ENCODE peak calls at places on chromosomes 4 and X, in four cellular contexts. C, U, G and W are unnamed samples.

GRCh38 chr4:184114431-184114830 is 103.2 kb downstream of the ENPP6 start:
- DNase-seq in U (no peak), C (no peak), G (no peak), W (no peak)

GRCh38 chrX:10636337-10636736 is 16.0 kb upstream of the MID1 start:
- DNase-seq in G (no peak), C (no peak), U (no peak), W (no peak)

GRCh38 chr4:39528056-39528465 is 822 bp upstream of the UGDH start:
- DNase-seq in G (no peak), U (no peak), C (no peak), W (no peak)

GRCh38 chrX:12954981-12955380 is 19.9 kb upstream of the TMSB4X start:
- DNase-seq in U (no peak), C (peak; percentile 51), G (no peak), W (no peak)

GRCh38 chr4:190014771-190015537 is 12.1 kb downstream of the FRG2 start:
- DNase-seq in C (peak; percentile 48), U (peak; percentile 73), G (no peak), W (no peak)

GRCh38 chr4:145935253-145936141 is 3.1 kb downstream of the ZNF827 start:
- DNase-seq in U (no peak), C (peak; percentile 53), G (peak; percentile 31), W (no peak)

GRCh38 chr4:164959896-164960295 is 17.6 kb downstream of the TRIM61 start:
- DNase-seq in C (no peak), G (no peak), U (no peak), W (no peak)

GRCh38 chr4:184506527-184507121 is 32.3 kb upstream of the IRF2 start:
- DNase-seq in C (no peak), G (no peak), U (peak; percentile 89), W (no peak)

GRCh38 chr4:158914178-158914577 is 145.4 kb downstream of the FNIP2 start:
- DNase-seq in C (no peak), U (no peak), G (no peak), W (no peak)

GRCh38 chr4:186943607-186943908 is 219.9 kb upstream of the FAT1 start:
- DNase-seq in U (no peak), G (no peak), C (no peak), W (no peak)

GRCh38 chr4:186949847-186950246 is 226.2 kb upstream of the FAT1 start:
- DNase-seq in G (no peak), U (no peak), C (no peak), W (peak; percentile 48)

GRCh38 chr4:186948361-186949291 is 225.0 kb upstream of the FAT1 start:
- DNase-seq in C (no peak), U (no peak), G (no peak), W (no peak)

GRCh38 chr4:186946140-186946539 is 222.5 kb upstream of the FAT1 start:
- DNase-seq in U (no peak), G (no peak), C (no peak), W (no peak)

DNA sequence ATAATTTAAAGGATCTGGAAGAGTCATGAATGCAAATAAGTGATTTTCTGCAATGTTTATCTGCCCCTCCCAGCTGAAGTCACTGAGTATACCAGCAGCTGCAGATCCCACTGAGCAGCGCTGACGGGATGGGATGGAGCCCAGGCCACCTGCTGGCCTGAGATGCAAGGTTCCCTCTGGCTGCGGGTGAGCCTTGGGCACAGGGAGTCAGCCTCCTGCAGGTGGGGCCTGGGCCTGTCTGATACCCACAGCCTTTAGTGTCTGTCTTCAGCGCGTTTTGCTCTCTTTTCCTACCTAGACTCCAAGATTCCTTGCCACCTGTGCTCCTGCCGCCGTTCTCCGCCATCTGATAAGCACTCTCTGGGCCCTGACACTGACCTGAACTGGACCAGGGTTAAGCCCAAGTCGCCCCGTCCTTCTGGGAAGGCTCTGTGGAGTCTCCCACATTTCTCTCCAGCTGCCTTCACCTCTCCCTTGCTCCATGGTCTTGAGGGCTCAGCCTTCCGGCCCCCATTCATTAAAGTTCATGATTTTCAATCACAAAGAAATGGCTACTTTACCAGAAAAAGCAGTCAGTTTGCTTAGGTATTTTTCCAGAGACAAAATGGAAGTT is 223.1 kb upstream of the FAT1 start:
- DNase-seq in U (no peak), G (peak; percentile 42), C (no peak), W (no peak)
- TF ChIP-seq CTCF in U (no peak), G (peak; percentile 26), C (no peak), W (peak; percentile 32)

DNA sequence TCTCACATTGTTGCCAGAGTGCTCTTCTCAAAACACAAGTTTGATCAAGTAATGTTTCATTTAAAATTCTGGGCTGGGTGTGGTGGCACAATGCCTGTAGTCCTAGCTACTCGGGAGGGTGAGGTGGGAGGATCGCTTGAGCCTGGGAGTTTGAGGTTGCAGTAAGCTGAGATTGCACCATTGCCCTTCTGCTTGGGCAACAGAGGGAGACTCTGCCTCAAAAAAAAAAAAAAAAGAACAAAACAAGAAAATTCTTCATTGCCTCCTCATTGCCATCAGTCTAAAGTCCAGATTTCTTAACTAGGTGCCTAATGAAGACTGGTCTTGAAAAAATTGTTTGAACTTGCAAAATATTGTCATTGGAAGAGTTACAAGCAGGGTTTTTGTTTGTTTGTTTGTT is 120.1 kb downstream of the MFAP3L start:
- DNase-seq in C (no peak), U (no peak), G (no peak), W (no peak)
- H3K4me3 ChIP-seq in C (no peak overlapping the region), U (no peak overlapping the region), G (no peak overlapping the region), W (no peak overlapping the region)

GRCh38 chr4:140152015-140152703 is 1.8 kb downstream of the MAML3 start:
- DNase-seq in C (peak; percentile 88), G (peak; percentile 79), U (peak; percentile 93), W (no peak)

GRCh38 chr4:140151700-140152014 is 2.3 kb downstream of the MAML3 start:
- DNase-seq in G (peak; percentile 87), U (no peak), C (no peak), W (peak; percentile 83)

GRCh38 chr4:140150636-140150885 is 3.4 kb downstream of the MAML3 start:
- DNase-seq in G (peak; percentile 82), U (no peak), C (no peak), W (peak; percentile 90)

GRCh38 chr4:140150886-140151699 is 2.9 kb downstream of the MAML3 start:
- DNase-seq in C (peak; percentile 87), G (peak; percentile 88), U (peak; percentile 95), W (peak; percentile 87)

GRCh38 chr4:140149851-140150635 is 3.9 kb downstream of the MAML3 start:
- DNase-seq in C (peak; percentile 83), G (peak; percentile 80), U (peak; percentile 92), W (no peak)
- TF ChIP-seq CTCF in C (no peak), G (no peak), U (no peak), W (no peak)

DNA sequence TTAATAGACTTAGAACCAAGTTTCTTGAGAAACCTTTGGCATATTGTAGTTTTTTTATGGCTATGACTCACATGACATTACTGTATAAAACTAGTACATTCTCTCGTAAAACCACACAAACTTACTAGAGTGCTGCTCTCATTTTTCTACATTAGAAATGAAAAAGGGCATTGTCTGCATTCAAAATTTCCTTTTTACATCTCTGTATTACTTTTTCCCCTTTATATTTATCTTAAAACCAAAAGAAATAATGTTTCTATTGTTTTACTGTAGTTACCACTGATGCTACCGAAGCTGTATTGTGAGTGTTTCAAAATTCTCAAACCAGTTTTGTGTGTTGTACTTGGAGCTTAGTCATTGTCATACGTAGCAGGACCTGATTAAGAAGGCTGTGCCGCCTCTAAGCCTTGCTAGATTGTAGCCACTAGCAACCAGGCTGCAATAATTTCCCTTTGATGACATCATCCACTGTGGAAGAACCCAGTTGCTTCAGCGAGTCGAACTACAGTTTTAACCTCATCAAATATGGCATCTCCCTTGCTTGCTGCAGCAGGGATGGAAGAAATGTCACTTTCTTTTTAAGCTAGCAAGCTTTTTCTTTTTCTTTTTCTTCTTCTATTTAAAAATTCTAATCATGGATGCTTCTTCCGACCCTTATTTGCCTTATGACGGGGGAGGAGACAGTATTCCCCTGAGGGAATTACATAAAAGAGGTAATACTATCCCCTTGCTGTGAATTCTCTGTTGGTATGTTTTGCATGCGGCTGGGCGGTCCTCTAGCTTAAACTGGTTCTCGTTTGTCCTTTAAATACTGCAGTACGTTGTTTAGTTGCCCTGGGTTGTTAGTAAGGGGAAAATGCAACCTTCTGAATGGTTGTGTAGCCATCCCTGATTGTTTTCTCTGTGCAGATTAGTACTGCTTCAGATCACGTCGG is 39.6 kb downstream of the CLCN3 start:
- DNase-seq in U (no peak), G (peak; percentile 79), C (peak; percentile 53), W (peak; percentile 99)
- H3K4me3 ChIP-seq in U (peak overlapping the region; percentile 38), G (peak overlapping the region; percentile 37), C (peak overlapping the region; percentile 13), W (peak overlapping the region; percentile 62)

GRCh38 chrX:155997436-155997835 is at the start of gene IL9R:
- DNase-seq in C (peak; percentile 57), G (no peak), U (no peak), W (no peak)
- TF ChIP-seq CTCF in C (no peak), G (no peak), U (no peak), W (no peak)